ENCODE peak calls at places on chromosomes 13 and 19, in four cellular contexts. Y, V, U and L are unnamed samples.

GRCh38 chr19:14767466-14767971 is 10.8 kb downstream of the ADGRE2 start:
- DNase-seq in Y (no peak), V (no peak), U (no peak), L (no peak)

GRCh38 chr19:3358392-3358918 is 7.9 kb upstream of the NFIC start:
- DNase-seq in Y (no peak), V (no peak), U (no peak), L (no peak)

GRCh38 chr13:73422973-73423372 is 364.2 kb downstream of the KLF5 start:
- DNase-seq in Y (no peak), V (no peak), U (no peak), L (no peak)

GRCh38 chr13:107867701-107868661 is 347.4 kb downstream of the LIG4 start:
- DNase-seq in Y (no peak), V (peak), U (no peak), L (no peak)

GRCh38 chr19:20431826-20432225 is 133.8 kb downstream of the ZNF737 start:
- DNase-seq in Y (no peak), V (no peak), U (no peak), L (no peak)

GRCh38 chr13:84917252-84917878 is 881.9 kb downstream of the SLITRK6 start:
- DNase-seq in Y (no peak), V (no peak), U (no peak), L (no peak)

GRCh38 chr13:19838726-19839342 is 24.6 kb downstream of the ZMYM5 start:
- DNase-seq in Y (no peak), V (no peak), U (no peak), L (no peak)

GRCh38 chr13:113981201-113981605 is 7.3 kb upstream of the C13orf46 start:
- DNase-seq in Y (no peak), V (no peak), U (peak), L (no peak)

GRCh38 chr13:66154981-66155380 is 1075.2 kb downstream of the PCDH9 start:
- DNase-seq in Y (no peak), V (no peak), U (no peak), L (no peak)

GRCh38 chr19:34733266-34733825 is 697 bp upstream of the ZNF181 start:
- DNase-seq in Y (no peak), V (no peak), U (no peak), L (no peak)

GRCh38 chr19:35641515-35642151 is at the start of gene ETV2:
- DNase-seq in Y (no peak), V (no peak), U (no peak), L (no peak)

GRCh38 chr13:84684804-84685203 is 802.5 kb upstream of the SLITRK1 start:
- DNase-seq in Y (no peak), V (no peak), U (no peak), L (no peak)

GRCh38 chr19:58544591-58545285 is 874 bp downstream of the TRIM28 start:
- DNase-seq in Y (no peak), V (no peak), U (peak), L (no peak)

GRCh38 chr13:99374169-99374991 is 67.2 kb upstream of the GPR183 start:
- DNase-seq in Y (no peak), V (no peak), U (no peak), L (no peak)

GRCh38 chr19:31350693-31351211 is 1.5 kb upstream of the TSHZ3 start:
- DNase-seq in Y (no peak), V (no peak), U (no peak), L (no peak)

GRCh38 chr13:73365240-73365639 is 306.4 kb downstream of the KLF5 start:
- DNase-seq in Y (no peak), V (no peak), U (no peak), L (no peak)

GRCh38 chr13:29362849-29363604 is 232.5 kb downstream of the SLC7A1 start:
- DNase-seq in Y (peak), V (peak), U (no peak), L (peak)

GRCh38 chr13:73059460-73060250 is 850 bp downstream of the KLF5 start:
- DNase-seq in Y (peak), V (no peak), U (peak), L (no peak)

GRCh38 chr13:97307544-97307881 is 85.4 kb downstream of the MBNL2 start:
- DNase-seq in Y (no peak), V (no peak), U (no peak), L (no peak)

GRCh38 chr13:60327551-60327950 is 69.5 kb upstream of the TDRD3 start:
- DNase-seq in Y (no peak), V (no peak), U (no peak), L (no peak)

GRCh38 chr13:75760182-75760981 is 124.3 kb downstream of the LMO7 start:
- DNase-seq in Y (no peak), V (no peak), U (no peak), L (no peak)

GRCh38 chr13:40433577-40433976 is 232.9 kb downstream of the FOXO1 start:
- DNase-seq in Y (peak), V (no peak), U (peak), L (no peak)

GRCh38 chr19:45920458-45920857 is 5.9 kb upstream of the NANOS2 start:
- DNase-seq in Y (no peak), V (no peak), U (no peak), L (no peak)

GRCh38 chr19:12224676-12225075 is 61.8 kb downstream of the ZNF136 start:
- DNase-seq in Y (no peak), V (no peak), U (no peak), L (no peak)

GRCh38 chr13:48398450-48399095 is 14.3 kb downstream of the LPAR6 start:
- DNase-seq in Y (no peak), V (no peak), U (no peak), L (no peak)

GRCh38 chr19:12543855-12544254 is 7.4 kb downstream of the ZNF564 start:
- DNase-seq in Y (no peak), V (no peak), U (no peak), L (no peak)

GRCh38 chr13:76683854-76684253 is 202.4 kb downstream of the KCTD12 start:
- DNase-seq in Y (no peak), V (no peak), U (no peak), L (no peak)

GRCh38 chr13:90352763-90353162 is 994.7 kb upstream of the MIR17HG start:
- DNase-seq in Y (no peak), V (no peak), U (no peak), L (no peak)